ENCODE peak calls at places on chromosomes 1 and 21, in seven cellular contexts. One of them, this sample, is unnamed. For H3K9me3, the result is how much of the 10 kb centered on the place peaks cover.

GRCh38 chr1:107460009-107460408 is 319.2 kb downstream of the NTNG1 start:
- DNase-seq in heart left ventricle: no peak
- DNase-seq in colonic mucosa: no peak
- DNase-seq in suprapubic skin: no peak
- DNase-seq in WERI-Rb-1: no peak
- DNase-seq in pancreas: no peak
- DNase-seq in left ventricle myocardium inferior: no peak
- DNase-seq in this sample: no peak

GRCh38 chr1:174398246-174398645 is 49.5 kb upstream of the GPR52 start:
- DNase-seq in heart left ventricle: no peak
- DNase-seq in colonic mucosa: no peak
- DNase-seq in suprapubic skin: no peak
- DNase-seq in WERI-Rb-1: no peak
- DNase-seq in pancreas: no peak
- DNase-seq in left ventricle myocardium inferior: no peak
- DNase-seq in this sample: no peak

GRCh38 chr1:9269078-9269501 is 23.6 kb upstream of the SPSB1 start:
- DNase-seq in heart left ventricle: no peak
- DNase-seq in colonic mucosa: no peak
- DNase-seq in suprapubic skin: no peak
- DNase-seq in WERI-Rb-1: no peak
- DNase-seq in pancreas: no peak
- DNase-seq in left ventricle myocardium inferior: no peak
- DNase-seq in this sample: no peak

GRCh38 chr1:71796044-71796443 is 486.3 kb downstream of the NEGR1 start:
- DNase-seq in heart left ventricle: no peak
- DNase-seq in colonic mucosa: no peak
- DNase-seq in suprapubic skin: no peak
- DNase-seq in WERI-Rb-1: no peak
- DNase-seq in pancreas: no peak
- DNase-seq in left ventricle myocardium inferior: no peak
- DNase-seq in this sample: no peak

GRCh38 chr1:214078950-214079349 is 91.2 kb downstream of the PROX1 start:
- DNase-seq in heart left ventricle: no peak
- DNase-seq in colonic mucosa: no peak
- DNase-seq in suprapubic skin: no peak
- DNase-seq in WERI-Rb-1: no peak
- DNase-seq in pancreas: no peak
- DNase-seq in left ventricle myocardium inferior: no peak
- DNase-seq in this sample: no peak

GRCh38 chr1:155062702-155063411 is 683 bp upstream of the EFNA4 start:
- DNase-seq in heart left ventricle: peak
- DNase-seq in colonic mucosa: peak
- DNase-seq in suprapubic skin: peak
- DNase-seq in WERI-Rb-1: peak
- DNase-seq in pancreas: no peak
- DNase-seq in left ventricle myocardium inferior: peak
- DNase-seq in this sample: peak

GRCh38 chr1:204108312-204109141 is 35.6 kb downstream of the SOX13 start:
- DNase-seq in heart left ventricle: no peak
- DNase-seq in colonic mucosa: no peak
- DNase-seq in suprapubic skin: no peak
- DNase-seq in WERI-Rb-1: no peak
- DNase-seq in pancreas: no peak
- DNase-seq in left ventricle myocardium inferior: no peak
- DNase-seq in this sample: peak

GRCh38 chr1:153430166-153430553 is 13.8 kb downstream of the S100A7A start:
- DNase-seq in heart left ventricle: no peak
- DNase-seq in colonic mucosa: no peak
- DNase-seq in suprapubic skin: no peak
- DNase-seq in WERI-Rb-1: peak
- DNase-seq in pancreas: no peak
- DNase-seq in left ventricle myocardium inferior: no peak
- DNase-seq in this sample: no peak

GRCh38 chr21:35169574-35169973 is 120.5 kb upstream of the RUNX1 start:
- DNase-seq in heart left ventricle: no peak
- DNase-seq in colonic mucosa: no peak
- DNase-seq in suprapubic skin: no peak
- DNase-seq in WERI-Rb-1: no peak
- DNase-seq in pancreas: no peak
- DNase-seq in left ventricle myocardium inferior: no peak
- DNase-seq in this sample: no peak

GRCh38 chr21:38295997-38296764 is 39.4 kb downstream of the KCNJ15 start:
- DNase-seq in heart left ventricle: peak
- DNase-seq in colonic mucosa: no peak
- DNase-seq in suprapubic skin: no peak
- DNase-seq in WERI-Rb-1: no peak
- DNase-seq in pancreas: no peak
- DNase-seq in left ventricle myocardium inferior: no peak
- DNase-seq in this sample: no peak

GRCh38 chr1:206580438-206581113 is 31.7 kb downstream of the EIF2D start:
- DNase-seq in heart left ventricle: no peak
- DNase-seq in colonic mucosa: no peak
- DNase-seq in suprapubic skin: peak
- DNase-seq in WERI-Rb-1: no peak
- DNase-seq in pancreas: no peak
- DNase-seq in left ventricle myocardium inferior: no peak
- DNase-seq in this sample: no peak

GRCh38 chr1:162138599-162139397 is 69.3 kb downstream of the NOS1AP start:
- DNase-seq in heart left ventricle: no peak
- DNase-seq in colonic mucosa: no peak
- DNase-seq in suprapubic skin: no peak
- DNase-seq in WERI-Rb-1: no peak
- DNase-seq in pancreas: no peak
- DNase-seq in left ventricle myocardium inferior: no peak
- DNase-seq in this sample: no peak

GRCh38 chr1:6969762-6970161 is 184.5 kb downstream of the CAMTA1 start:
- DNase-seq in heart left ventricle: no peak
- DNase-seq in colonic mucosa: no peak
- DNase-seq in suprapubic skin: no peak
- DNase-seq in WERI-Rb-1: no peak
- DNase-seq in pancreas: no peak
- DNase-seq in left ventricle myocardium inferior: no peak
- DNase-seq in this sample: no peak

GRCh38 chr1:15683411-15684039 is 595 bp upstream of the PLEKHM2 start:
- DNase-seq in heart left ventricle: peak
- DNase-seq in colonic mucosa: no peak
- DNase-seq in suprapubic skin: no peak
- DNase-seq in WERI-Rb-1: no peak
- DNase-seq in pancreas: peak
- DNase-seq in left ventricle myocardium inferior: no peak
- DNase-seq in this sample: peak

GRCh38 chr1:89826594-89826993 is 5.8 kb downstream of the LRRC8D start:
- DNase-seq in heart left ventricle: no peak
- DNase-seq in colonic mucosa: no peak
- DNase-seq in suprapubic skin: no peak
- DNase-seq in WERI-Rb-1: no peak
- DNase-seq in pancreas: no peak
- DNase-seq in left ventricle myocardium inferior: no peak
- DNase-seq in this sample: no peak

GRCh38 chr1:247047260-247047659 is 31.4 kb downstream of the ZNF670 start:
- DNase-seq in heart left ventricle: no peak
- DNase-seq in colonic mucosa: no peak
- DNase-seq in suprapubic skin: no peak
- DNase-seq in WERI-Rb-1: no peak
- DNase-seq in pancreas: no peak
- DNase-seq in left ventricle myocardium inferior: no peak
- DNase-seq in this sample: no peak

GRCh38 chr1:247037483-247038320 is 29.8 kb upstream of the ZNF695 start:
- DNase-seq in heart left ventricle: no peak
- DNase-seq in colonic mucosa: no peak
- DNase-seq in suprapubic skin: no peak
- DNase-seq in WERI-Rb-1: no peak
- DNase-seq in pancreas: no peak
- DNase-seq in left ventricle myocardium inferior: no peak
- DNase-seq in this sample: no peak

GRCh38 chr1:247047702-247048101 is 30.9 kb downstream of the ZNF670 start:
- DNase-seq in heart left ventricle: no peak
- DNase-seq in colonic mucosa: no peak
- DNase-seq in suprapubic skin: no peak
- DNase-seq in WERI-Rb-1: no peak
- DNase-seq in pancreas: no peak
- DNase-seq in left ventricle myocardium inferior: no peak
- DNase-seq in this sample: no peak

DNA sequence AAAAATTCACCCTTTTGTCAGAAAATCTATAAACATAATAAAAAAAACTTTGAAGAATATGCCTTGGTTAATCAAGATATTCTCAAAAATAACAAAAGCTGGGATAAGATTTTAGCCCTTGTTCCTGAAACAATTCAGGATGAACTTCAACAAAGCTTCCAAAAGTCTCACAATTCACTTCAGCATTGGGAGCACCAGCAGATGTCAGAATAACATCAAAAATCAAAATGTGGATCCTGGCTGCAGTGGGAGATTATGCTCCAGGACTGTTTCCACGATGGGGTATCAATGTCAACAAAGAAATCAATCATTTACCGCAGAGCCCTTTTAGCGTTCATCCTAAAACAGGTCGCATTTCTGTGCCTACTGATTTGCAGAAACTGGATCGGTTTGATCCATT is 35.2 kb downstream of the ZNF670 start:
- DNase-seq in heart left ventricle: no peak
- DNase-seq in colonic mucosa: no peak
- DNase-seq in suprapubic skin: no peak
- DNase-seq in WERI-Rb-1: no peak
- DNase-seq in pancreas: no peak
- DNase-seq in left ventricle myocardium inferior: no peak
- DNase-seq in this sample: no peak
- H3K9me3 ChIP-seq in heart left ventricle: under half
- H3K9me3 ChIP-seq in colonic mucosa: under half
- H3K9me3 ChIP-seq in suprapubic skin: under half
- H3K9me3 ChIP-seq in WERI-Rb-1: under half
- H3K9me3 ChIP-seq in pancreas: under half
- H3K9me3 ChIP-seq in left ventricle myocardium inferior: half or more
- H3K9me3 ChIP-seq in this sample: under half

GRCh38 chr1:28112388-28113311 is 24.2 kb upstream of the EYA3 start:
- DNase-seq in heart left ventricle: no peak
- DNase-seq in colonic mucosa: peak
- DNase-seq in suprapubic skin: no peak
- DNase-seq in WERI-Rb-1: peak
- DNase-seq in pancreas: peak
- DNase-seq in left ventricle myocardium inferior: no peak
- DNase-seq in this sample: no peak
- TF ChIP-seq CTCF in heart left ventricle: no peak
- TF ChIP-seq CTCF in colonic mucosa: peak
- TF ChIP-seq CTCF in suprapubic skin: no peak
- TF ChIP-seq CTCF in WERI-Rb-1: peak
- TF ChIP-seq CTCF in pancreas: no peak
- TF ChIP-seq CTCF in left ventricle myocardium inferior: peak
- TF ChIP-seq CTCF in this sample: no peak

DNA sequence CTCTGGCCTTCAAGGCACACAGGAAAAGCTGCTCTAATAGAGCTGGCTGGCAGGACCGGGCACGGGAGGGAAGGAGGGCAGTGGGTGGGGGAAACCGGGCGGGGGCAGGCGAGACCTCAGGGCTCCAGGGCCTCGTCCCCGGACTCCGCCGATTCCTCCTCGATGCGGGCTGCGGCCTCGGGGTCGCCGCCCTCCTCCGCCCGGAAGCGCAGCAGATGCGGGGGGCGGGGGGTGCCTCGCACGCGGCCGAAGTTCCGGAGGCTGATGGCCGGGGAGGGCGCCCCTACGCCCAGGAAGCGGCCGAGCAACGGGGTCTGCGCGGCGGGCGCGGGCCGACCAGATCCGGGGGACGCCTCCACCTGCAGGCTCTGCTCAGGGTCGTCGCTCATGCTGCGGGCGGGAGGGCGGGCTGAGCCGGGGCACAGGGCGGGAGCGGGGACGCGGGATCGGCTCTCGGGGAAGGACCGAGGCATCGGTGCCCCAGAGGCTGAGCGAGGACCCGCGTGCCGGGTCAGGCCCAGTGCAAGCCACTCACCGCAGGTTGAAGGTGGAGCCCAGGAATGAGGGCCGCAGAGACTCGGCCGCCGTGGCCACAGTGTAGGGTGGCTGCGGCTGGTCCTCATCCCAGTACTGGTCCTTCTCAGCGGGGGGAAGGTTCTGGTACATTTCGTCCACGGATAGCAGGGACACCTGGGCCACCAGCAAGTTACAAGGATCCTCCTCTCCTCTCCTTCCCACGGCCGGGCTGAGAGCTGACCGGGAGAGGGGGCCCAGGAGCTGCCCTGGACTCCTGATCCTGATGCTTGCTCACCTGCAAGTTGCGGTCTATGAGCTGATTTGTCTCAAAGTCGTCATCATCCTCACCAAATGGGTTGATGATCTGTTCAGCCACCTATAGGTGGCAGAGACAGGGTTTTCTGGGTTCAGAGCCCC is 3.6 kb downstream of the BEST4 start:
- DNase-seq in heart left ventricle: no peak
- DNase-seq in colonic mucosa: no peak
- DNase-seq in suprapubic skin: no peak
- DNase-seq in WERI-Rb-1: no peak
- DNase-seq in pancreas: no peak
- DNase-seq in left ventricle myocardium inferior: no peak
- DNase-seq in this sample: peak
- H3K4me3 ChIP-seq in heart left ventricle: peak
- H3K4me3 ChIP-seq in colonic mucosa: peak
- H3K4me3 ChIP-seq in suprapubic skin: peak
- H3K4me3 ChIP-seq in WERI-Rb-1: no peak
- H3K4me3 ChIP-seq in pancreas: peak
- H3K4me3 ChIP-seq in left ventricle myocardium inferior: peak
- H3K4me3 ChIP-seq in this sample: peak

GRCh38 chr1:152410028-152410427 is 4.0 kb downstream of the CRNN start:
- DNase-seq in heart left ventricle: no peak
- DNase-seq in colonic mucosa: no peak
- DNase-seq in suprapubic skin: no peak
- DNase-seq in WERI-Rb-1: no peak
- DNase-seq in pancreas: no peak
- DNase-seq in left ventricle myocardium inferior: no peak
- DNase-seq in this sample: peak

GRCh38 chr1:152408664-152409063 is 5.4 kb downstream of the CRNN start:
- DNase-seq in heart left ventricle: no peak
- DNase-seq in colonic mucosa: no peak
- DNase-seq in suprapubic skin: no peak
- DNase-seq in WERI-Rb-1: no peak
- DNase-seq in pancreas: no peak
- DNase-seq in left ventricle myocardium inferior: no peak
- DNase-seq in this sample: no peak

GRCh38 chr1:152411846-152412245 is 2.2 kb downstream of the CRNN start:
- DNase-seq in heart left ventricle: no peak
- DNase-seq in colonic mucosa: no peak
- DNase-seq in suprapubic skin: no peak
- DNase-seq in WERI-Rb-1: no peak
- DNase-seq in pancreas: no peak
- DNase-seq in left ventricle myocardium inferior: no peak
- DNase-seq in this sample: peak

GRCh38 chr1:152410599-152410998 is 3.5 kb downstream of the CRNN start:
- DNase-seq in heart left ventricle: no peak
- DNase-seq in colonic mucosa: no peak
- DNase-seq in suprapubic skin: no peak
- DNase-seq in WERI-Rb-1: no peak
- DNase-seq in pancreas: no peak
- DNase-seq in left ventricle myocardium inferior: no peak
- DNase-seq in this sample: peak

DNA sequence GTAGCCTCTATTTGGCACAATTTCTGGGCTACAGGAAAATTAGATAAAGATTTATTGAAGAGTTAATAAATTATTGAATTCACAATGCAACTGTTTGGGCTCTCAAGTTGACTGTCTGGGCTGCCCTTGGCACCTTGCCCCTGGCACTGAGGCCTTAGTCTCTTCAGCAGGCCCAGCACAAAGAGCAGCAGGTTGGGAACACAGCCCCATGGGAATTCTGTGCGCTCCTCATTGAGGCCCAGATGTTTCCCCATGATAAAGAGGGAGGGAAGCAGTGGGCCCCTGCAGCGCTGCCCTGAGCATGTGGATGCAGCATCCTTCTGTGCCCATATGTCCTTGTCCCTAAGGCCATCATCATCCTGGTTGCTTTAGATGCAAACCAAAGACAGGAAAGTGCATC is 2.9 kb downstream of the CRNN start:
- DNase-seq in heart left ventricle: no peak
- DNase-seq in colonic mucosa: no peak
- DNase-seq in suprapubic skin: no peak
- DNase-seq in WERI-Rb-1: no peak
- DNase-seq in pancreas: no peak
- DNase-seq in left ventricle myocardium inferior: no peak
- DNase-seq in this sample: no peak
- H3K9me3 ChIP-seq in heart left ventricle: under half
- H3K9me3 ChIP-seq in colonic mucosa: under half
- H3K9me3 ChIP-seq in suprapubic skin: under half
- H3K9me3 ChIP-seq in WERI-Rb-1: under half
- H3K9me3 ChIP-seq in pancreas: under half
- H3K9me3 ChIP-seq in left ventricle myocardium inferior: under half
- H3K9me3 ChIP-seq in this sample: under half

This sample was measured in kidney.